ENCODE peak calls at places on chromosome 2, in seven cellular contexts. E is CD4-positive, CD25-positive, alpha-beta regulatory T cell; C is WERI-Rb-1; Z is mammary epithelial cell; N is cardiac muscle cell; K is endodermal cell; A is brain microvascular endothelial cell. U is an unnamed sample. For H3K36me3, the result is how much of the 10 kb centered on the place peaks cover.

GRCh38 chr2:74922592-74923227 is 35.7 kb upstream of the POLE4 start:
- DNase-seq in K (no peak), N (peak), E (no peak), A (no peak), C (no peak), Z (no peak), U (no peak)

GRCh38 chr2:110771549-110772382 is 39.4 kb downstream of the ACOXL start:
- DNase-seq in Z (no peak), K (no peak), C (no peak), N (no peak), E (no peak), A (no peak), U (peak)

GRCh38 chr2:227388537-227389011 is 825 bp upstream of the SCYGR1 start:
- DNase-seq in A (peak), E (no peak), Z (peak), N (peak), K (no peak), C (no peak), U (no peak)

GRCh38 chr2:100060875-100061274 is 81.5 kb downstream of the AFF3 start:
- DNase-seq in A (no peak), E (peak), K (no peak), C (no peak), N (no peak), Z (no peak), U (no peak)

GRCh38 chr2:240800241-240800640 is 19.8 kb downstream of the KIF1A start:
- DNase-seq in C (no peak), Z (no peak), E (no peak), K (no peak), N (peak), A (no peak), U (no peak)

GRCh38 chr2:232088771-232089170 is 127.3 kb downstream of the DIS3L2 start:
- DNase-seq in E (no peak), Z (no peak), K (no peak), A (no peak), C (no peak), N (peak), U (no peak)

GRCh38 chr2:206275274-206276160 is 1.1 kb downstream of the ZDBF2 start:
- DNase-seq in Z (peak), A (peak), K (no peak), C (no peak), E (peak), N (peak), U (peak)

GRCh38 chr2:128366746-128367511 is 48.3 kb upstream of the HS6ST1 start:
- DNase-seq in A (no peak), E (no peak), C (no peak), K (peak), N (no peak), Z (no peak), U (no peak)

GRCh38 chr2:142037051-142037450 is 93.8 kb downstream of the LRP1B start:
- DNase-seq in Z (peak), E (no peak), N (no peak), C (no peak), A (peak), K (no peak), U (no peak)

GRCh38 chr2:197168705-197169104 is 141.9 kb downstream of the ANKRD44 start:
- DNase-seq in K (peak), C (peak), N (peak), E (peak), Z (no peak), A (peak), U (peak)

GRCh38 chr2:221629478-221629877 is 57.4 kb upstream of the EPHA4 start:
- DNase-seq in Z (peak), N (no peak), E (no peak), K (no peak), A (peak), C (no peak), U (no peak)

GRCh38 chr2:3778841-3779505 is 75.6 kb downstream of the DCDC2C start:
- DNase-seq in Z (no peak), K (no peak), C (no peak), N (no peak), E (no peak), A (no peak), U (no peak)

GRCh38 chr2:71667256-71668182 is 214.2 kb downstream of the DYSF start:
- DNase-seq in A (no peak), E (no peak), Z (no peak), C (no peak), N (no peak), K (peak), U (peak)

GRCh38 chr2:66929632-66930385 is 467.3 kb upstream of the ETAA1 start:
- DNase-seq in E (no peak), Z (peak), K (no peak), C (no peak), N (peak), A (peak), U (no peak)

GRCh38 chr2:118808429-118808809 is 39.0 kb downstream of the EN1 start:
- DNase-seq in C (no peak), Z (no peak), A (no peak), N (peak), K (peak), E (no peak), U (peak)

GRCh38 chr2:74712223-74713053 is 58.4 kb downstream of the SEMA4F start:
- DNase-seq in Z (peak), K (no peak), A (no peak), E (no peak), N (no peak), C (no peak), U (no peak)

GRCh38 chr2:198615972-198616371 is 811.6 kb downstream of the PLCL1 start:
- DNase-seq in N (no peak), Z (no peak), K (no peak), A (no peak), C (no peak), E (no peak), U (no peak)

GRCh38 chr2:138275881-138276280 is 225.7 kb upstream of the SPOPL start:
- DNase-seq in N (no peak), A (no peak), E (no peak), K (no peak), Z (peak), C (no peak), U (no peak)

GRCh38 chr2:223797811-223798721 is 39.3 kb downstream of the AP1S3 start:
- DNase-seq in K (no peak), Z (peak), C (peak), E (no peak), A (peak), N (peak), U (no peak)

GRCh38 chr2:118834440-118834810 is 13.0 kb downstream of the EN1 start:
- DNase-seq in Z (no peak), K (peak), E (no peak), A (no peak), C (no peak), N (no peak), U (peak)

GRCh38 chr2:160214461-160215055 is 14.5 kb upstream of the ITGB6 start:
- DNase-seq in A (peak), E (no peak), Z (peak), N (peak), K (no peak), C (no peak), U (no peak)

GRCh38 chr2:127000194-127000593 is 101.5 kb downstream of the TEX51 start:
- DNase-seq in N (no peak), E (no peak), Z (no peak), C (no peak), K (no peak), A (no peak), U (no peak)

GRCh38 chr2:239114119-239114581 is 266.3 kb downstream of the TWIST2 start:
- DNase-seq in K (peak), N (peak), Z (no peak), E (no peak), C (no peak), A (no peak), U (no peak)

GRCh38 chr2:217789003-217789735 is 213.6 kb downstream of the TNS1 start:
- DNase-seq in A (peak), Z (peak), K (peak), N (peak), C (peak), E (peak), U (peak)
- H3K4me3 ChIP-seq in A (no peak), Z (no peak), K (no peak), N (no peak), C (no peak), E (peak), U (peak)

DNA sequence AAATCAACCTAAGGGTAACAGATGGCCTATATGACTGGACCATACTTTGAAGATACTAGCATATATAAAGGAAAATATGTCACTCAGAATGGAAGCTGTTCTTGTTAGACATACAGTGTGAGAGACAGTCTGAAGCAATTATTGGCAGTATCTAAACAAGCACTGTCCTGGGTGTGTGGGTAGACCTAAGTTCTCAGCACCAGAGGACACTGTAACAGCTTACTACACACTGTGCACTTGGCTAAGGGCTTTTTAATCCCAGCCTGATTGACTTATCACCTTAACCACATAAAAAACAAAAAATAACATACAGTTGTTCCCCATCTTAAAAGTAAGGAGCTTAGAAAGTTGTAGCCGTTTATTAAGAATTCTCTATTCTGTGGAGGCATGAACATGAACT is 1066.1 kb upstream of the FANCL start:
- DNase-seq in Z (no peak), E (no peak), C (no peak), N (no peak), K (no peak), A (no peak), U (no peak)
- H3K36me3 ChIP-seq in Z (under half), E (under half), C (under half), N (under half), K (under half), A (under half), U (under half)

DNA sequence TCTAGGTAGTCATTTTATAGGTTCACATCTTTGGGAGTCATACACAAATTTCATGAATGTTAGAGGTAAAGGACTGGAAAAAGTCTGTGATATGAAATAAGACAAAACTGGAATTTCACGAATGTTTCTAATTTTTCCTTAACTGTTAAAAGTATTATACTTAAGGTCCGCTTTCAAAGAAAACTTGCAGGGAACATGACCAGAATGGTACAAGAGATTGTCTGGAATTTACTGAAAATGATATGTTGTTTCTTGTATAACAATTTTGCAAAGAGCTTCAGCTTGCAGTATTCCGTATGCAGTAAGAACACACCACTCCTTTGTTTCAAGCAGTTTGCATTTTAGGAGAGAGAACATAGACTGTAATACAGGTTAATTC is 1.6 kb downstream of the DDX1 start:
- DNase-seq in Z (no peak), C (no peak), N (no peak), E (no peak), K (no peak), A (no peak), U (no peak)
- H3K4me3 ChIP-seq in Z (peak), C (no peak), N (peak), E (peak), K (peak), A (no peak), U (no peak)

GRCh38 chr2:112065966-112066365 is 10.9 kb downstream of the TMEM87B start:
- DNase-seq in C (no peak), Z (peak), N (peak), K (no peak), A (peak), E (no peak), U (no peak)
- H3K36me3 ChIP-seq in C (under half), Z (under half), N (under half), K (half or more), A (half or more), E (half or more), U (under half)

DNA sequence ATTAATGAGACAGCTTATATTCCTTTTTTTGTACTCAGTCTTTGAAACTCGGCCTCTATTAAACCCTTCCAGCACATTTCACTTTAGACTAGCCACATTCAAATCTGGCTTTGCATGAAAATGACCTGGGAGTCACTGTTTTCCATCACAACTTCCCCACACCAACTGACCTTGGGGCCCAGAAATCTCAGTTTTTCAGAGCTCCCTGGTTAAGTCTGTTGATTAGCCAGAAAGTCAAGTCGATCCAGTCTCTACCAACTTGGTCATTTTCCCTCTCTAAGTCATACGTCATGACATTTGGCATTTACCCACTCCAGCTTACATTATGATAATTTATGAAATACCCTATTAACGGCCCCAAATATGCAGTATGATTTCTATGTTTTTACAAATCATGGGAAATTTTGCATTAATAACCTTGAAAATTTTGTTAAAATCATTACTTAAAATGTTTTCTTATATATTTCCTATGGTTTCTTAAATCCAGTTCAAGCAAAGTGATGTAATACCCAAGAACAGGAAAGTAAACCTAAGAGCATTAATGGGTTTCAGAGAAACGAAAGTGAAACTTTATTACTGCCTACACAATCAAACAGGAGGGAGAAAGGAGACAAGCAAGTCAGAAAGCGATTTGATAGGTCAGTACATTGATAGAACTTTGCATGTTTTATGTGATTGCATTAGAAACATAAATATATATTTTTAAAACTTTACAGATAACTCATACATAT is 77.1 kb downstream of the SPATS2L start:
- DNase-seq in A (no peak), Z (peak), K (no peak), E (peak), N (peak), C (no peak), U (peak)
- H3K4me3 ChIP-seq in A (peak), Z (peak), K (no peak), E (peak), N (no peak), C (no peak), U (no peak)

U was measured in H7.